ENCODE peak calls at places on chromosomes 11 and 22, in seven cellular contexts. J, R, H, P, B, Y and S are unnamed samples.

GRCh38 chr11:73350908-73351636 is 25.1 kb upstream of the RELT start:
- DNase-seq in J (peak; percentile 87), R (peak; percentile 54), H (peak; percentile 72), P (peak; percentile 91), B (peak; percentile 86), Y (peak; percentile 75), S (peak; percentile 76)

GRCh38 chr11:85076535-85077330 is 550.4 kb downstream of the DLG2 start:
- DNase-seq in J (peak; percentile 64), R (no peak), H (no peak), P (peak; percentile 22), B (no peak), Y (no peak), S (no peak)

GRCh38 chr22:45804986-45805325 is 133.3 kb downstream of the ATXN10 start:
- DNase-seq in J (peak; percentile 98), R (no peak), H (no peak), P (peak; percentile 87), B (no peak), Y (no peak), S (no peak)

GRCh38 chr22:19578180-19579004 is 54.2 kb upstream of the CLDN5 start:
- DNase-seq in J (no peak), R (no peak), H (no peak), P (no peak), B (no peak), Y (no peak), S (no peak)

GRCh38 chr11:108241370-108242037 is 18.6 kb downstream of the ATM start:
- DNase-seq in J (no peak), R (no peak), H (no peak), P (no peak), B (no peak), Y (no peak), S (no peak)

GRCh38 chr11:114447892-114448291 is 8.6 kb downstream of the REXO2 start:
- DNase-seq in J (peak; percentile 60), R (no peak), H (no peak), P (peak; percentile 40), B (no peak), Y (no peak), S (peak; percentile 7)

GRCh38 chr22:20526628-20527355 is 19.4 kb downstream of the MED15 start:
- DNase-seq in J (peak; percentile 77), R (no peak), H (no peak), P (peak; percentile 56), B (no peak), Y (no peak), S (no peak)

GRCh38 chr11:100445231-100445735 is 241.8 kb upstream of the ARHGAP42 start:
- DNase-seq in J (peak; percentile 70), R (peak; percentile 83), H (peak; percentile 13), P (no peak), B (no peak), Y (peak; percentile 38), S (peak; percentile 92)

GRCh38 chr11:123197711-123198110 is 2.7 kb upstream of the CLMP start:
- DNase-seq in J (peak; percentile 82), R (no peak), H (no peak), P (peak; percentile 80), B (no peak), Y (no peak), S (no peak)

GRCh38 chr11:62144641-62145255 is 20.9 kb downstream of the INCENP start:
- DNase-seq in J (no peak), R (no peak), H (no peak), P (no peak), B (no peak), Y (no peak), S (no peak)

GRCh38 chr11:36488096-36488495 is 22.0 kb downstream of the TRAF6 start:
- DNase-seq in J (no peak), R (no peak), H (no peak), P (no peak), B (no peak), Y (no peak), S (no peak)

GRCh38 chr11:498297-499181 is 8.5 kb downstream of the RNH1 start:
- DNase-seq in J (no peak), R (no peak), H (no peak), P (no peak), B (no peak), Y (no peak), S (no peak)

GRCh38 chr22:29767289-29768051 is at the start of gene UQCR10:
- DNase-seq in J (peak; percentile 94), R (peak; percentile 85), H (peak; percentile 95), P (peak; percentile 96), B (peak; percentile 94), Y (peak; percentile 95), S (peak; percentile 94)

GRCh38 chr11:58513747-58514367 is 6.0 kb upstream of the OR5B21 start:
- DNase-seq in J (peak; percentile 81), R (peak; percentile 30), H (peak; percentile 70), P (peak; percentile 72), B (no peak), Y (peak; percentile 71), S (peak; percentile 66)

GRCh38 chr22:19149962-19150361 is at the start of gene GSC2:
- DNase-seq in J (no peak), R (no peak), H (no peak), P (no peak), B (no peak), Y (no peak), S (no peak)

GRCh38 chr11:2523821-2524391 is 79.1 kb downstream of the KCNQ1 start:
- DNase-seq in J (no peak), R (no peak), H (no peak), P (no peak), B (no peak), Y (no peak), S (no peak)

GRCh38 chr22:43011079-43011478 is 3.9 kb downstream of the PACSIN2 start:
- DNase-seq in J (no peak), R (no peak), H (no peak), P (no peak), B (no peak), Y (no peak), S (no peak)

GRCh38 chr11:62603072-62603408 is 1.4 kb upstream of the MTA2 start:
- DNase-seq in J (no peak), R (no peak), H (no peak), P (peak; percentile 15), B (no peak), Y (no peak), S (no peak)

GRCh38 chr11:22627421-22627820 is 1.8 kb upstream of the FANCF start:
- DNase-seq in J (no peak), R (no peak), H (no peak), P (no peak), B (no peak), Y (no peak), S (no peak)

GRCh38 chr22:17781319-17782031 is 7.2 kb upstream of the BID start:
- DNase-seq in J (peak; percentile 92), R (peak; percentile 46), H (no peak), P (peak; percentile 92), B (no peak), Y (no peak), S (peak; percentile 54)

GRCh38 chr11:2728663-2729332 is 29.0 kb upstream of the KCNQ1OT1 start:
- DNase-seq in J (no peak), R (no peak), H (peak; percentile 79), P (no peak), B (no peak), Y (peak; percentile 88), S (no peak)

GRCh38 chr11:78564037-78564888 is 10.4 kb downstream of the NARS2 start:
- DNase-seq in J (peak; percentile 84), R (peak; percentile 73), H (peak; percentile 48), P (peak; percentile 46), B (peak; percentile 31), Y (peak; percentile 79), S (peak; percentile 70)

GRCh38 chr11:68842427-68843051 is 823 bp upstream of the CPT1A start:
- DNase-seq in J (no peak), R (no peak), H (no peak), P (no peak), B (no peak), Y (no peak), S (no peak)

GRCh38 chr22:39466228-39467006 is 9.6 kb downstream of the MGAT3 start:
- DNase-seq in J (no peak), R (no peak), H (no peak), P (no peak), B (no peak), Y (no peak), S (peak; percentile 55)

GRCh38 chr22:44203203-44203602 is 22.5 kb downstream of the PARVG start:
- DNase-seq in J (no peak), R (no peak), H (no peak), P (no peak), B (no peak), Y (no peak), S (no peak)

GRCh38 chr11:113177596-113178115 is 136.7 kb upstream of the TTC12 start:
- DNase-seq in J (no peak), R (no peak), H (no peak), P (no peak), B (no peak), Y (no peak), S (no peak)

GRCh38 chr11:456533-456932 is 6.5 kb downstream of the PTDSS2 start:
- DNase-seq in J (peak; percentile 11), R (no peak), H (no peak), P (no peak), B (no peak), Y (no peak), S (no peak)

GRCh38 chr11:16000065-16000464 is 356.3 kb downstream of the SOX6 start:
- DNase-seq in J (peak; percentile 77), R (no peak), H (no peak), P (peak; percentile 50), B (no peak), Y (no peak), S (no peak)

GRCh38 chr11:33324211-33324985 is 67.2 kb downstream of the HIPK3 start:
- DNase-seq in J (no peak), R (no peak), H (no peak), P (no peak), B (no peak), Y (no peak), S (no peak)

GRCh38 chr11:17605736-17606135 is 58.7 kb downstream of the OTOG start:
- DNase-seq in J (no peak), R (no peak), H (no peak), P (peak; percentile 9), B (no peak), Y (no peak), S (no peak)

GRCh38 chr22:30078320-30079311 is 1.6 kb upstream of the HORMAD2 start:
- DNase-seq in J (no peak), R (peak; percentile 6), H (no peak), P (no peak), B (peak; percentile 26), Y (no peak), S (no peak)

GRCh38 chr22:18985761-18986160 is 49.7 kb upstream of the PRODH start:
- DNase-seq in J (no peak), R (no peak), H (no peak), P (no peak), B (no peak), Y (no peak), S (no peak)

GRCh38 chr11:117565709-117566108 is 231.3 kb downstream of the DSCAML1 start:
- DNase-seq in J (no peak), R (no peak), H (no peak), P (no peak), B (no peak), Y (no peak), S (no peak)

GRCh38 chr11:86940122-86940777 is 14.9 kb downstream of the FZD4 start:
- DNase-seq in J (peak; percentile 94), R (no peak), H (no peak), P (peak; percentile 74), B (no peak), Y (no peak), S (no peak)

GRCh38 chr11:134371436-134372185 is 39.8 kb downstream of the GLB1L2 start:
- DNase-seq in J (no peak), R (no peak), H (no peak), P (no peak), B (no peak), Y (no peak), S (no peak)

GRCh38 chr11:74749127-74749964 is 697 bp downstream of the RNF169 start:
- DNase-seq in J (peak; percentile 38), R (peak; percentile 37), H (peak; percentile 35), P (peak; percentile 78), B (peak; percentile 84), Y (peak; percentile 41), S (peak; percentile 34)

GRCh38 chr11:125743681-125744080 is 2.4 kb upstream of the PATE1 start:
- DNase-seq in J (no peak), R (no peak), H (no peak), P (no peak), B (no peak), Y (no peak), S (no peak)

GRCh38 chr11:114279778-114280532 is 16.2 kb upstream of the NNMT start:
- DNase-seq in J (peak; percentile 77), R (no peak), H (no peak), P (peak; percentile 88), B (no peak), Y (no peak), S (no peak)